ENCODE peak calls at places on chromosomes 3 and 15, in six cellular contexts. Q is heart left ventricle; C is GM23338; I is A549; T is CD8-positive, alpha-beta memory T cell; V is small intestine. N is an unnamed sample.
A peak's percentile ranks its signal among the peaks of the same experiment; 100 is the strongest.

GRCh38 chr3:78506581-78507195 is 1261.1 kb downstream of the ROBO1 start:
- DNase-seq in I (no peak), C (no peak), V (no peak), Q (no peak), T (no peak), N (no peak)

GRCh38 chr3:52176188-52176752 is 21.7 kb upstream of the ALAS1 start:
- DNase-seq in T (no peak), C (no peak), V (no peak), Q (no peak), I (no peak), N (no peak)

GRCh38 chr15:65893060-65893459 is 23.8 kb downstream of the RAB11A start:
- DNase-seq in V (no peak), T (no peak), I (no peak), Q (no peak), C (no peak), N (no peak)

GRCh38 chr3:165874663-165875489 is 37.7 kb upstream of the BCHE start:
- DNase-seq in C (peak; percentile 33), Q (no peak), T (no peak), I (no peak), V (no peak), N (no peak)

GRCh38 chr3:95654567-95655362 is 1159.6 kb upstream of the EPHA6 start:
- DNase-seq in V (no peak), T (no peak), I (peak; percentile 4), C (no peak), Q (no peak), N (no peak)

GRCh38 chr15:31352283-31352880 is 25.7 kb downstream of the KLF13 start:
- DNase-seq in C (no peak), T (no peak), Q (peak; percentile 82), I (no peak), V (peak; percentile 62), N (no peak)

GRCh38 chr3:194185225-194185624 is 49.3 kb downstream of the HES1 start:
- DNase-seq in V (no peak), C (no peak), I (no peak), Q (no peak), T (no peak), N (peak; percentile 64)

GRCh38 chr3:169618894-169619792 is 44.4 kb downstream of the MECOM start:
- DNase-seq in Q (no peak), I (no peak), V (peak; percentile 52), C (no peak), T (no peak), N (no peak)

GRCh38 chr3:166902374-166902773 is 477.7 kb downstream of the ZBBX start:
- DNase-seq in I (no peak), T (no peak), C (no peak), Q (no peak), V (no peak), N (no peak)

GRCh38 chr15:92992712-92993111 is 92.6 kb downstream of the CHD2 start:
- DNase-seq in I (no peak), Q (peak; percentile 35), V (no peak), C (no peak), T (no peak), N (no peak)

GRCh38 chr15:31091531-31091930 is 10.0 kb downstream of the TRPM1 start:
- DNase-seq in I (no peak), V (no peak), Q (no peak), C (no peak), T (no peak), N (no peak)

GRCh38 chr3:8990266-8991215 is 27.3 kb upstream of the RAD18 start:
- DNase-seq in I (no peak), V (no peak), C (no peak), T (no peak), Q (no peak), N (peak; percentile 29)

GRCh38 chr15:72086010-72086697 is 31.8 kb downstream of the MYO9A start:
- DNase-seq in C (no peak), T (no peak), Q (no peak), V (peak; percentile 79), I (no peak), N (no peak)

GRCh38 chr3:3065876-3066275 is 44.3 kb downstream of the IL5RA start:
- DNase-seq in I (peak; percentile 8), C (no peak), Q (no peak), V (peak; percentile 26), T (no peak), N (no peak)

GRCh38 chr3:142026333-142026732 is 123.0 kb downstream of the TFDP2 start:
- DNase-seq in Q (no peak), V (no peak), I (no peak), C (no peak), T (no peak), N (no peak)

GRCh38 chr15:80931721-80932609 is 57.7 kb downstream of the MESD start:
- DNase-seq in Q (peak; percentile 48), I (no peak), T (no peak), V (no peak), C (no peak), N (no peak)

GRCh38 chr3:197242784-197243432 is 55.5 kb downstream of the DLG1 start:
- DNase-seq in C (no peak), T (no peak), Q (no peak), V (peak; percentile 25), I (no peak), N (peak; percentile 62)

GRCh38 chr3:46001178-46001577 is 5.6 kb upstream of the FYCO1 start:
- DNase-seq in Q (no peak), V (no peak), I (no peak), C (no peak), T (no peak), N (no peak)

GRCh38 chr3:57145852-57146251 is 19.3 kb downstream of the IL17RD start:
- DNase-seq in Q (no peak), I (no peak), V (no peak), T (no peak), C (no peak), N (no peak)

GRCh38 chr15:40106203-40107161 is 2.2 kb downstream of the BMF start:
- DNase-seq in C (peak; percentile 97), I (peak; percentile 54), Q (no peak), V (peak; percentile 89), T (peak; percentile 40), N (peak; percentile 95)

GRCh38 chr15:40054746-40055575 is 16.0 kb upstream of the SRP14 start:
- DNase-seq in C (no peak), V (peak; percentile 62), Q (no peak), I (no peak), T (peak; percentile 64), N (peak; percentile 73)

GRCh38 chr15:35986072-35986666 is 440.2 kb upstream of the DPH6 start:
- DNase-seq in T (no peak), C (no peak), Q (peak; percentile 70), I (no peak), V (no peak), N (no peak)

GRCh38 chr3:85041562-85042055 is 82.8 kb downstream of the CADM2 start:
- DNase-seq in C (no peak), I (no peak), T (no peak), Q (no peak), V (no peak), N (no peak)

GRCh38 chr3:161558256-161558655 is 61.6 kb downstream of the OTOL1 start:
- DNase-seq in V (no peak), Q (no peak), T (no peak), C (no peak), I (no peak), N (no peak)

GRCh38 chr15:48112242-48112641 is 8.5 kb upstream of the SLC24A5 start:
- DNase-seq in T (no peak), V (peak; percentile 9), I (no peak), Q (no peak), C (peak; percentile 82), N (peak; percentile 73)

DNA sequence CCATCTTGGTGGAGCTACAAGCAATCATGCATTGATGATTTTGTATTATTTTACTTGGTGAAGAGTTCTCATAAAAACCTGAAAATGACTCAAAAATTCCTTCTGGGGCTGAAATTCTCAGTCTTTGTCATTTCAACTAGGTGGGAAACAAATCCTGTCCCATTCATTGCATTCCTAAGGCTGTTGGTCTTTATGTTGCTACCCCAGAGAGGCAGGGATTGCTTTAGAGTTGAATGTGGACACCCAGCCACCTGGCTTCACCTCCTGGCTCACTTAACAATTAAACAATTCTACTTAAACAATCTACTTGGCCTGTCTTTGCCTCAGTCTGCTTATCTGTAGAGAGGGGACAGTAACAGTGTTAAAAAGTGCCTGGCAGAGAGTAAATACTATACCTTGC is 117.3 kb upstream of the UBE3A start:
- DNase-seq in V (no peak), I (no peak), Q (no peak), T (no peak), C (peak; percentile 41), N (no peak)
- H3K4me1 ChIP-seq in V (no peaks in the 10 kb centered on the region), I (no peaks in the 10 kb centered on the region), Q (no peaks in the 10 kb centered on the region), T (no peaks in the 10 kb centered on the region), C (peaks cover 12% of the 10 kb centered on the region), N (peaks cover 7% of the 10 kb centered on the region)

GRCh38 chr3:122687298-122687697 is 6.7 kb downstream of the PARP14 start:
- DNase-seq in C (no peak), T (no peak), I (no peak), V (no peak), Q (no peak), N (no peak)

GRCh38 chr3:122691195-122691594 is 10.6 kb downstream of the PARP14 start:
- DNase-seq in Q (no peak), C (no peak), V (no peak), I (no peak), T (no peak), N (no peak)

GRCh38 chr3:122690096-122690495 is 9.5 kb downstream of the PARP14 start:
- DNase-seq in T (no peak), Q (no peak), C (no peak), V (no peak), I (no peak), N (no peak)

GRCh38 chr3:122688996-122689395 is 8.4 kb downstream of the PARP14 start:
- DNase-seq in C (no peak), V (no peak), T (no peak), Q (no peak), I (no peak), N (no peak)

GRCh38 chr3:122689587-122689986 is 8.9 kb downstream of the PARP14 start:
- DNase-seq in V (no peak), Q (no peak), T (no peak), I (no peak), C (no peak), N (no peak)
- H3K27ac ChIP-seq in V (no peak overlapping the region), Q (no peak overlapping the region), T (no peak overlapping the region), I (peak overlapping the region; percentile 17), C (no peak overlapping the region), N (no peak overlapping the region)

DNA sequence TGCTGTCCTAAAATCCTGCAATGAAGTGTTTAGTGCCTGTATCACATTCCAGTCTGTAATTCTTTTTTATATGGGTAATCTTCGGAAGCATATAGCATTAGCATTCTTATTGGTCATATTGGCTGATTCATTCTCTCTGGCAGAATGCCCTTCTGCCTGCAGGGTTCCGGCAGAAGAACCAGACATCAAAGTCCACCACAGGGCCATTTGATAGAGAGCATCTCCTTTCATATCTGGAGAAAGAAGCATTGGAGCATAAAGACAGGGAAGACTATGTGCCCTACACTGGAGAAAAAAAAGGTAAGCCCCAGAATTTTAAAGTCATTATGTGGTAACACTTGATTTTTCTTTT is 39.6 kb downstream of the TMOD3 start:
- DNase-seq in T (no peak), C (no peak), Q (no peak), I (peak; percentile 70), V (peak; percentile 87), N (no peak)
- H3K4me1 ChIP-seq in T (no peaks in the 10 kb centered on the region), C (peaks cover 25% of the 10 kb centered on the region), Q (peaks cover under 1% of the 10 kb centered on the region), I (peaks cover 76% of the 10 kb centered on the region), V (peaks cover 2% of the 10 kb centered on the region), N (no peaks in the 10 kb centered on the region)

DNA sequence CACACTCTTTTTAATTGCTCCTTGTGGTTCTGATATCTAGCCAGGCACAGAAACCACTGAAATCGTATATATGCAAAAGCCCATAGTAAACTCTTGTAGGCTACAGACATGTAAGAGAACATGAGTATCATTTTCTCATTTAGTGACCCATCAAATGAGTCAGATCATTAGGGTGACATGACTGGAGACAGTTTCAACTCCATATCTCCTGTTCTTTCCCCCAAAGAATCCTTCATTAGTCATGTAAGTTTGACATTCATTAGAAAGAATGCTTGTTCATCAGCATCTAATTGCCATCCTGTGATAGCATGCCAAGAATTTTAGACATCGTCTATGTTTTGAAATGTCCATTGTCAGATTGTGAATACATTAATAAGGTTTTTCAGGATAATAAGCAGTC is 264.9 kb upstream of the TPM1 start:
- DNase-seq in C (no peak), V (no peak), Q (no peak), T (no peak), I (no peak), N (no peak)
- H3K27ac ChIP-seq in C (no peak overlapping the region), V (no peak overlapping the region), Q (no peak overlapping the region), T (no peak overlapping the region), I (no peak overlapping the region), N (no peak overlapping the region)